ENCODE peak calls at places on chromosomes 12 and 14, in five cellular contexts. O is left ventricle myocardium inferior, A is psoas muscle, W is A549, U is right atrium auricular region. B is an unnamed sample.

GRCh38 chr14:69657961-69658360 is 46.6 kb downstream of the SUSD6 start:
- DNase-seq in O (no peak), A (no peak), W (no peak), U (no peak), B (no peak)

GRCh38 chr12:6323340-6323994 is 13.0 kb downstream of the PLEKHG6 start:
- DNase-seq in O (no peak), A (peak; percentile 70), W (peak; percentile 92), U (peak; percentile 73), B (peak; percentile 65)

GRCh38 chr12:66903782-66904396 is 225.0 kb upstream of the GRIP1 start:
- DNase-seq in O (no peak), A (no peak), W (no peak), U (no peak), B (no peak)

GRCh38 chr14:24634158-24634557 is at the start of gene GZMB:
- DNase-seq in O (no peak), A (no peak), W (no peak), U (no peak), B (no peak)

GRCh38 chr14:24849471-24849870 is 200.5 kb downstream of the STXBP6 start:
- DNase-seq in O (no peak), A (no peak), W (no peak), U (no peak), B (no peak)

GRCh38 chr12:117461732-117462131 is 100.3 kb upstream of the NOS1 start:
- DNase-seq in O (no peak), A (no peak), W (no peak), U (no peak), B (no peak)

GRCh38 chr12:40622246-40622838 is 69.9 kb upstream of the CNTN1 start:
- DNase-seq in O (no peak), A (peak; percentile 30), W (peak; percentile 86), U (peak; percentile 68), B (peak; percentile 45)

GRCh38 chr14:44897041-44897843 is 64.5 kb downstream of the KLHL28 start:
- DNase-seq in O (peak; percentile 99), A (peak; percentile 98), W (peak; percentile 98), U (peak; percentile 99), B (peak; percentile 97)

GRCh38 chr14:45716506-45716905 is 463.5 kb upstream of the MIS18BP1 start:
- DNase-seq in O (no peak), A (no peak), W (peak; percentile 41), U (no peak), B (no peak)

GRCh38 chr14:61560323-61560722 is 135.0 kb upstream of the HIF1A start:
- DNase-seq in O (no peak), A (no peak), W (peak; percentile 54), U (peak; percentile 50), B (no peak)

DNA sequence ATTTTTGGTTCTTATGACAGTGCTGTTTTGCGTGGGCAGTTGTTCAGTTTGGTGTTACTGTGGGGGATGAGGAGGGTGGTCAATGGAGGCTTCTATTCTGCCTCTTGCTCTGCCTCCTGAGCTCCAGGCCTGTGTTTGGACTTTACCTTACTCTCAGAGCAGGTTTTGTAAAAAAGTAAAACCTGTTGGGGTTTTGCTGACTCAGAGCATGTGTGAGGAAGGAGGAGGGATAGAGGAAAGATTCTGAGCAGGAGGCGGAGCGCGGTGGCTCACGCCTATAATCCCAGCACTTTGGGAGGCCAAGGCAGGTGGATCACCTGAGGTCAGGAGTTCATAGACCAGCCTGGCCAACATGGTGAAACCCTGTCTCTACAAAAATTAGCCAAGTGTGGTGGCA is 6.7 kb downstream of the A2ML1 start:
- DNase-seq in O (no peak), A (no peak), W (no peak), U (no peak), B (no peak)
- H3K27ac ChIP-seq in O (no peak overlapping the region), A (no peak overlapping the region), W (no peak overlapping the region), U (no peak overlapping the region), B (no peak overlapping the region)

DNA sequence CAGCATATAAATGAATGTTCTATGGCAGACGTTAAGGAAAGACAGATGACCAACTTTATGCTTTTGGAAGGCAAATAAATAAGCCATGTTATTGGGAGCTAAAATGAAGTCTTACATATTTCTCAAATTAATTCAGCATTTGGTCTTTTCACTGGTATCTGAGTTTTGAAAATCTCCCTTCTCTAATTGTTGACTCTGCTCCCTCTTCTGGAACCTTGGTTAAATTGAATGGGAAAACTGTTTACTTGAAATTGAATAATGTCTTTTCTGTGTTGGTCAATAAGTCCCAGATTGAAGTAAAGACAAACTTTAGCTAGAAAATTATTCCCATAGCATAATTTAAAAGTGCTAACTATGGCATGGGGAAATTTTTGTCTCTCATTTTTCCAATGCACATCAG is 38.7 kb downstream of the LGR5 start:
- DNase-seq in O (no peak), A (no peak), W (no peak), U (no peak), B (no peak)
- TF ChIP-seq CTCF in O (no peak), A (no peak), W (no peak), U (no peak), B (no peak)

DNA sequence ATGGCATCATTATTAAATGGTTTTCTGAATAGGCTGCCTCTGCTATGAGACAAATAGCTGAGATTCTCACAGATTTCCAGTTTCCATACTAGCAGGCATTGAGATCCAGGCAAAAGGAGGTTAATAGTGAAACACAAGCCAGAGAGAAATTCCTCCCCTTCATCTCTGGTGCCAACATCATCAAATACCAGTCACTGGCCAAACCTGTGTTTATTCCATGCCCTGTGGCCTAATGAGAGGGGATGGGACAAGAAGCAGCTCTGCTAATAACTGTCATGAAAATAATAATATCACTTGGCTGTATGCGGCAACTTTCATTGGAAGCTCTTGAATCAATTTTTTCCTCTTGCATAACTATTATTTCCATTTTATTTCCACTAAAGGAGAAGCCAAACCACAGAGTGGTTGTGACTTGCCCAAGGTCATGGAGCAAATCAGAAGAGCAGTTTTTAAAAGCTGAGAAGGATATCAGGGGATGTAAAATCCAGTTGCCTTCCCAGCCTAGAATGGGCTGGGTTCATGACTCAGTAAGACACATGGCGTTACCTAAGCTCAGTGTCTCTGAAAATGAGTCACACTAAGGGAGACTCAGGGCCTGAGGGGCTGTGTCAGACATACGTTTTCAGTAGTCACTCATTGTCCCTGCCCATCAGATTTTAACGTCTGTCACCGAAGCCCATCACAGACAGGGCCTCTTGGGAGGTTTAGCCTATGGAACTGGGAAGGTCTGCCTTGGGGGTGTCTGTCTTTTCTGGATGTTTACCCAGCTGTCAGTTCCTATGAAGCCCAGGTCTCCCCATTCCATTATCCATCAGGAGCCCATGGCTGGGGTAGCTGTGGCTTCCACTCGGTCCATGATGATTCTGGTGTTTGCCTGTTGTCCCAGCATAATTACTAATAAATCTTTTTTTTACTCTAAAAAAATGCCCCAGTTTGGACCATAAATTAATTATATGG is 208.8 kb upstream of the EEA1 start:
- DNase-seq in O (no peak), A (peak; percentile 23), W (peak; percentile 60), U (no peak), B (no peak)
- H3K27ac ChIP-seq in O (peak overlapping the region; percentile 16), A (peak overlapping the region; percentile 81), W (no peak overlapping the region), U (peak overlapping the region; percentile 18), B (no peak overlapping the region)

GRCh38 chr12:32896438-32897275 is at the start of gene PKP2:
- DNase-seq in O (peak; percentile 58), A (peak; percentile 26), W (peak; percentile 49), U (no peak), B (peak; percentile 84)
- TF ChIP-seq CTCF in O (no peak), A (no peak), W (no peak), U (no peak), B (no peak)

DNA sequence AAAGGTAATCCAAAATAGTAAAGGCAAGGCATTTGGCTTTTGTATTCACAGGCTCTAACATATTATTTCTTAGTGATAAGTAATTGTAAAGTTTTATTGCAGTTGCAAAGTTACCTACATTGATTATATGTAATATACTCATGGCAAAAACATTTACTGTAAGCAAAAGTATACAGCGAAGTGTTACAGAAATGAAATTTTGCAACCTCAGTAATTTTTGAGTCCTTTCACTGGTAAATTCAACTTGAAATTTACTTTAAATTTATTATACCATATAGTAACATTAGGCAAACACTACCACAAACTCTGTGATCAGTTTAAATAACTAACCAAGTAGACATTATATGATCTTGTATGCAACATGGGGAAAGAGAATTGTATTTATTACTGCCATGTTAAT is 89.0 kb downstream of the CDK17 start:
- DNase-seq in O (no peak), A (no peak), W (no peak), U (no peak), B (no peak)
- H3K27ac ChIP-seq in O (no peak overlapping the region), A (no peak overlapping the region), W (no peak overlapping the region), U (no peak overlapping the region), B (no peak overlapping the region)

DNA sequence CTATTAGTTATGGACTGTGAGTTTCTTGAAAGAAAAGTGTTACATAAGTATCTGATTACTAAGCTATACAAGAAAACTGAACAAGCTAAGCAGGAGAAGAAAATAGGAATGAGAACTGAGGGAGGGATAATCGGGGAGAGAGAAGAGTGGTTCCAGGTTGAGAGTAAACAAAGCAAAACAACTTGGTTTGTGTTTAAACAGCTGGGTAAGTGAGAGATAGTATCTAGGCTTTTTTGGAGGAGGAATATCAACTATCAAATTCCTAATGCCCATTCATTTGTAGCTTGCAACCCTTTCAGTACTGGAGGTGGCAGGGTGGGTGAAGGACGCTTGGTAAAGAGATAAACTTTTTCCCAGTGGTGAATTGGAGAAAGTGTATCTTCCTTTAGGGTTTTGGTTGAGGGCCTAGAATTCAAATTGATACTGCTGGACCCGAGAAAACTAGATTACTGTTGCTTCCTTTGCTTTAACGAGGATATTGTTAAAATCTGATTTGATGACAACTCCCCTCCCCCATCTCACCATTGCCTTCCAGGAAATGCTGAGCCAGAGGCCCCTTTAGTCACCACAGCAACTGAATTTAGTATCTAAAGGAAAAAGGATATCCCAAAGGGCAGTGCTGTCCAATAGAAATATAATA is 2.0 kb upstream of the SLC2A3 start:
- DNase-seq in O (no peak), A (no peak), W (peak; percentile 49), U (no peak), B (no peak)
- TF ChIP-seq CTCF in O (no peak), A (peak; percentile 5), W (peak; percentile 10), U (no peak), B (no peak)

GRCh38 chr12:108789546-108789945 is 58.2 kb upstream of the CORO1C start:
- DNase-seq in O (peak; percentile 4), A (no peak), W (no peak), U (no peak), B (no peak)
- H3K27ac ChIP-seq in O (peak overlapping the region; percentile 86), A (peak overlapping the region; percentile 80), W (no peak overlapping the region), U (peak overlapping the region; percentile 48), B (no peak overlapping the region)

GRCh38 chr12:112539221-112539620 is 120.5 kb downstream of the PTPN11 start:
- DNase-seq in O (no peak), A (no peak), W (peak; percentile 33), U (no peak), B (no peak)
- TF ChIP-seq CTCF in O (no peak), A (no peak), W (peak; percentile 35), U (no peak), B (peak; percentile 2)

GRCh38 chr14:26173581-26173980 is 424.3 kb downstream of the NOVA1 start:
- DNase-seq in O (no peak), A (no peak), W (no peak), U (no peak), B (no peak)
- H3K27ac ChIP-seq in O (no peak overlapping the region), A (no peak overlapping the region), W (no peak overlapping the region), U (no peak overlapping the region), B (no peak overlapping the region)

GRCh38 chr12:121295746-121296617 is 527 bp downstream of the CAMKK2 start:
- DNase-seq in O (peak; percentile 41), A (peak; percentile 51), W (peak; percentile 39), U (no peak), B (peak; percentile 35)
- TF ChIP-seq CTCF in O (no peak), A (no peak), W (no peak), U (no peak), B (peak; percentile 17)

B was measured in WERI-Rb-1.